ENCODE peak calls at places on chromosomes 3 and 15, in five cellular contexts. C, H, E, D and F are unnamed samples.

GRCh38 chr15:69074843-69075224 is 60.3 kb downstream of the NOX5 start:
- DNase-seq in C (no peak), H (no peak), E (no peak), D (no peak), F (peak; percentile 25)

GRCh38 chr15:89187911-89188514 is 33.4 kb downstream of the RLBP1 start:
- DNase-seq in C (no peak), H (no peak), E (no peak), D (no peak), F (no peak)

GRCh38 chr3:197224034-197224444 is 74.4 kb downstream of the DLG1 start:
- DNase-seq in C (no peak), H (peak; percentile 19), E (peak; percentile 78), D (peak; percentile 71), F (peak; percentile 57)

GRCh38 chr3:22039156-22039555 is 288.1 kb upstream of the ZNF385D start:
- DNase-seq in C (no peak), H (no peak), E (no peak), D (no peak), F (no peak)

GRCh38 chr15:99054025-99054387 is 46.4 kb upstream of the PGPEP1L start:
- DNase-seq in C (no peak), H (no peak), E (peak; percentile 19), D (no peak), F (no peak)

GRCh38 chr15:92906038-92906437 is 5.9 kb downstream of the CHD2 start:
- DNase-seq in C (no peak), H (no peak), E (no peak), D (no peak), F (no peak)

GRCh38 chr3:128152419-128153155 is 694 bp upstream of the EEFSEC start:
- DNase-seq in C (no peak), H (no peak), E (peak; percentile 83), D (peak; percentile 77), F (peak; percentile 62)

GRCh38 chr3:59862686-59863085 is 812.9 kb upstream of the CFAP20DC start:
- DNase-seq in C (no peak), H (no peak), E (peak; percentile 50), D (peak; percentile 24), F (peak; percentile 95)

GRCh38 chr3:18159681-18160080 is 265.5 kb downstream of the SATB1 start:
- DNase-seq in C (no peak), H (no peak), E (no peak), D (no peak), F (no peak)

GRCh38 chr3:46931631-46932441 is 44.7 kb downstream of the CCDC12 start:
- DNase-seq in C (no peak), H (peak; percentile 36), E (peak; percentile 34), D (peak; percentile 40), F (peak; percentile 72)